ENCODE peak calls at places on chromosome 18, in six cellular contexts. C is RPMI7951; X is activated CD8-positive, alpha-beta memory T cell treated with anti-CD3 and anti-CD28 coated beads for 24 hours; L is neural progenitor cell; R is WERI-Rb-1; N is stimulated activated CD4-positive, alpha-beta T cell treated with anti-CD3 and anti-CD28 coated beads, Interleukin-4, amount 100 ng/mL, for 4 hours. T is an unnamed sample.

GRCh38 chr18:27042177-27042576 is 142.9 kb downstream of the CHST9 start:
- DNase-seq in C (no peak), L (no peak), N (no peak), X (no peak), R (no peak), T (no peak)

GRCh38 chr18:68564348-68564747 is 150.6 kb downstream of the TMX3 start:
- DNase-seq in C (no peak), L (peak; percentile 5), X (no peak), R (no peak), N (no peak), T (no peak)

GRCh38 chr18:36590621-36591580 is 237.9 kb downstream of the TPGS2 start:
- DNase-seq in R (no peak), L (no peak), N (no peak), X (no peak), C (no peak), T (no peak)

GRCh38 chr18:63322908-63323634 is 3.5 kb upstream of the BCL2 start:
- DNase-seq in N (peak; percentile 56), L (peak; percentile 84), X (no peak), R (peak; percentile 61), C (peak; percentile 64), T (peak; percentile 81)

GRCh38 chr18:74337155-74337911 is 21.7 kb downstream of the C18orf63 start:
- DNase-seq in C (no peak), R (no peak), L (no peak), X (no peak), N (no peak), T (no peak)

GRCh38 chr18:63646916-63647315 is 2.9 kb upstream of the SERPINB4 start:
- DNase-seq in C (no peak), L (no peak), N (no peak), R (no peak), X (no peak), T (no peak)

GRCh38 chr18:31581498-31582197 is 10.0 kb upstream of the TTR start:
- DNase-seq in R (no peak), L (no peak), N (no peak), X (no peak), C (peak; percentile 22), T (no peak)

GRCh38 chr18:35077937-35078336 is 36.7 kb downstream of the MAPRE2 start:
- DNase-seq in C (no peak), L (no peak), N (no peak), R (no peak), X (no peak), T (no peak)

GRCh38 chr18:9808530-9809241 is 77.1 kb upstream of the TXNDC2 start:
- DNase-seq in C (peak; percentile 13), L (peak; percentile 53), N (no peak), R (no peak), X (no peak), T (no peak)

GRCh38 chr18:30403278-30403677 is 639.3 kb downstream of the DSC3 start:
- DNase-seq in L (no peak), C (no peak), N (no peak), X (no peak), R (no peak), T (no peak)

GRCh38 chr18:74082476-74083070 is 65.1 kb downstream of the FBXO15 start:
- DNase-seq in C (peak; percentile 69), L (peak; percentile 77), R (peak; percentile 81), N (peak; percentile 51), X (peak; percentile 84), T (peak; percentile 39)

GRCh38 chr18:32139835-32140283 is 48.2 kb downstream of the RNF138 start:
- DNase-seq in N (no peak), R (no peak), X (no peak), C (no peak), L (no peak), T (no peak)

GRCh38 chr18:75241705-75242104 is 31.1 kb downstream of the TSHZ1 start:
- DNase-seq in N (no peak), X (no peak), C (no peak), L (no peak), R (no peak), T (no peak)

T was measured in NCI-H82.